ENCODE peak calls at places on chromosome X, in six cellular contexts. Z is astrocyte, T is WTC11, M is suprapubic skin, Y is A549, I is ovary. X is an unnamed sample.

GRCh38 chrX:2183193-2183725 is 317.5 kb downstream of the DHRSX start:
- DNase-seq in Z (no peak), T (no peak), M (no peak), Y (peak; percentile 56), I (no peak), X (no peak)

GRCh38 chrX:126855839-126856238 is 36.3 kb downstream of the PRR32 start:
- DNase-seq in Z (no peak), T (no peak), M (no peak), Y (no peak), I (no peak), X (no peak)

GRCh38 chrX:63713510-63713909 is 71.5 kb downstream of the ARHGEF9 start:
- DNase-seq in Z (peak; percentile 42), T (peak; percentile 9), M (no peak), Y (no peak), I (no peak), X (no peak)

GRCh38 chrX:140425712-140426395 is 79.0 kb downstream of the SOX3 start:
- DNase-seq in Z (peak; percentile 27), T (no peak), M (no peak), Y (no peak), I (no peak), X (no peak)

GRCh38 chrX:374566-374965 is 12.1 kb downstream of the PPP2R3B start:
- DNase-seq in Z (no peak), T (no peak), M (no peak), Y (no peak), I (no peak), X (peak; percentile 38)

GRCh38 chrX:63250253-63250868 is 100.8 kb downstream of the SPIN4 start:
- DNase-seq in Z (peak; percentile 64), T (peak; percentile 25), M (no peak), Y (peak; percentile 4), I (no peak), X (peak; percentile 35)

GRCh38 chrX:13716455-13716854 is 18.0 kb downstream of the TRAPPC2 start:
- DNase-seq in Z (no peak), T (no peak), M (no peak), Y (no peak), I (no peak), X (no peak)

GRCh38 chrX:27555514-27555913 is 34.6 kb upstream of the DCAF8L2 start:
- DNase-seq in Z (peak; percentile 2), T (no peak), M (no peak), Y (peak; percentile 4), I (no peak), X (peak; percentile 7)

GRCh38 chrX:155819525-155819924 is 61.6 kb upstream of the VAMP7 start:
- DNase-seq in Z (no peak), T (no peak), M (no peak), Y (no peak), I (no peak), X (no peak)

GRCh38 chrX:155028192-155028591 is 1.5 kb downstream of the FUNDC2 start:
- DNase-seq in Z (no peak), T (no peak), M (no peak), Y (no peak), I (no peak), X (no peak)

GRCh38 chrX:108053218-108053617 is 8.4 kb downstream of the VSIG1 start:
- DNase-seq in Z (no peak), T (no peak), M (no peak), Y (no peak), I (no peak), X (no peak)

GRCh38 chrX:40550069-40550468 is 30.7 kb upstream of the ATP6AP2 start:
- DNase-seq in Z (no peak), T (no peak), M (no peak), Y (no peak), I (peak; percentile 36), X (no peak)

GRCh38 chrX:40558590-40558989 is 22.2 kb upstream of the ATP6AP2 start:
- DNase-seq in Z (no peak), T (no peak), M (no peak), Y (no peak), I (no peak), X (no peak)

GRCh38 chrX:40546870-40547269 is 33.9 kb upstream of the ATP6AP2 start:
- DNase-seq in Z (no peak), T (no peak), M (no peak), Y (no peak), I (no peak), X (no peak)

GRCh38 chrX:40552768-40553167 is 28.0 kb upstream of the ATP6AP2 start:
- DNase-seq in Z (no peak), T (no peak), M (no peak), Y (peak; percentile 15), I (no peak), X (no peak)
- TF ChIP-seq CTCF in Z (no peak), T (no peak), M (no peak), Y (peak; percentile 34), I (no peak), X (no peak)

DNA sequence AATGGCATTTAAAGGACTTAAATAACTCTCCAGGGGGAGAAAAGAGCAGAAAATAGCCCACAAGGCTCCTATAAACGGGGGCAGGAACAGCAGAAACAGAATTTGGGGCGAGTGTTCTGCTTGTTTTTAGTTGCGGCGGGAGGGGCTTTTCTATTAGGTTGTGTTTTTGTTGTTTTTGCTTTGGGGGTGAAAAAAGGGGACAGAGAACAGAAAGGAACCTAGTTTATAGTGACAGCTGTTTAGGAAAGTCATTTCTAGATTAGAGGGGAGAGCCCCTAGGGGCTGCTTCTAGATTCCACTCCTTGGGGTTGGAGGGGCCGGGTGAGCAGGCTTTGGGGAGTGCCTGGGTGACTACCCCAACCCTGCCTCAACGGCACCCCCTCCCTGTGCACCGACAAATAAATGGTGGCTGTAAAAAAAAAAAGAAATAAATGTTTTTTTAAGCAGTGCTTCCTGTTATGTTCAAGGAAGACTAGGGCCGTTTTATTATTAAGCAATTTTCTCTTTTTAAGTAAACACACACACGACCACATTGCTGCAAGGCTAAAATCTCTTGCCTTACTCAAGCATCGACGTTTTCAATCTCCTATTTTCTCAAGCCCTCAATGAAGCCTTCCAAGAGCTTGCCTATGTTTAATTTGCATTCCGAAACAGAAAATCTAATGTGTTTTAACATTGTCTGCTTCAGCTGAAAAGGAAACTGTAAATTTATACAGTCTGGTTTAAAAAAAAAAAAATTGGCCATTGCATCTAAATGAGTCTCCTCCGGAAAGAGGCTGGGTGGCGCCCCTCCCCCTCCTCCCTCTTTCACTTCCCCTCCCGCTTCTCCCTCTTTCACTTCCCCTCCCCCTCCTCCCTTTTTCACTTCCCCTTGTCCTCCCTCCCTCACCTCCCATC is 123.3 kb upstream of the TBL1X start:
- DNase-seq in Z (peak; percentile 22), T (no peak), M (no peak), Y (peak; percentile 45), I (peak; percentile 75), X (peak; percentile 37)
- TF ChIP-seq CTCF in Z (no peak), T (no peak), M (no peak), Y (no peak), I (no peak), X (no peak)

GRCh38 chrX:54978448-54978847 is 15.5 kb downstream of the PFKFB1 start:
- DNase-seq in Z (peak; percentile 57), T (no peak), M (no peak), Y (no peak), I (no peak), X (no peak)
- TF ChIP-seq CTCF in Z (peak; percentile 9), T (no peak), M (no peak), Y (no peak), I (no peak), X (no peak)

DNA sequence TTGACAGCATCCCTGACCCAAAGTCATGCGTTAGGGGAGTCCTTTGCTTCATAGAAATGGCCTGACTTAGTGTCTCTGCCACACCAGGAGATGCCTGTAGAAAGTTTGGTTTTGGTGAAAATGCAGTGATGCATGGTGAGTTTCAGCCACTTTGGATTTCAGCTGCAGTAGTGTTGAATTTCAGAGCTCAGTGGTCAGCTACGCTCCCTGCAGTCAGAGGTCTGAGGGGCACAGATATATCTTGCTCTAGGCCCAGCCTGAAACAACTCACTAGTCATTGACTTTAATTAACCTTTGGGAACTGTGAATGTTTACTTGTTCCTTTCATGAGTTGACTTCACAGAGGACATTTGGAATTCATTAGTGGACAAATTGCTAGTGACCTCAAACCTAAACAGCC is 17.5 kb downstream of the RBMX2 start:
- DNase-seq in Z (no peak), T (no peak), M (no peak), Y (no peak), I (no peak), X (peak; percentile 16)
- TF ChIP-seq CTCF in Z (no peak), T (no peak), M (no peak), Y (no peak), I (no peak), X (no peak)

GRCh38 chrX:132292753-132293152 is 73.5 kb upstream of the RAP2C start:
- DNase-seq in Z (peak; percentile 22), T (no peak), M (no peak), Y (peak; percentile 29), I (no peak), X (peak; percentile 39)
- TF ChIP-seq CTCF in Z (peak; percentile 40), T (peak; percentile 19), M (peak; percentile 69), Y (peak; percentile 59), I (peak; percentile 56), X (peak; percentile 68)

GRCh38 chrX:26442340-26442739 is 226.4 kb downstream of the MAGEB5 start:
- DNase-seq in Z (no peak), T (no peak), M (no peak), Y (no peak), I (no peak), X (no peak)
- TF ChIP-seq CTCF in Z (peak; percentile 15), T (no peak), M (no peak), Y (no peak), I (no peak), X (peak; percentile 43)

GRCh38 chrX:130801901-130802300 is 101.1 kb downstream of the ENOX2 start:
- DNase-seq in Z (no peak), T (no peak), M (no peak), Y (no peak), I (no peak), X (no peak)
- TF ChIP-seq CTCF in Z (no peak), T (no peak), M (no peak), Y (no peak), I (no peak), X (no peak)

GRCh38 chrX:41561045-41561444 is 113.9 kb downstream of the NYX start:
- DNase-seq in Z (peak; percentile 91), T (no peak), M (no peak), Y (peak; percentile 5), I (no peak), X (no peak)

GRCh38 chrX:41559662-41560061 is 112.5 kb downstream of the NYX start:
- DNase-seq in Z (peak; percentile 92), T (no peak), M (no peak), Y (no peak), I (peak; percentile 40), X (no peak)

GRCh38 chrX:41559235-41559634 is 112.1 kb downstream of the NYX start:
- DNase-seq in Z (no peak), T (no peak), M (no peak), Y (no peak), I (no peak), X (no peak)

GRCh38 chrX:41556958-41557357 is 109.8 kb downstream of the NYX start:
- DNase-seq in Z (peak; percentile 27), T (no peak), M (no peak), Y (no peak), I (no peak), X (no peak)

GRCh38 chrX:41558531-41558930 is 111.4 kb downstream of the NYX start:
- DNase-seq in Z (no peak), T (no peak), M (no peak), Y (peak; percentile 14), I (no peak), X (no peak)
- TF ChIP-seq CTCF in Z (peak; percentile 32), T (no peak), M (no peak), Y (peak; percentile 65), I (no peak), X (peak; percentile 8)